ENCODE peak calls at places on chromosomes 3 and 15, in eight cellular contexts. G is stimulated activated CD4-positive, alpha-beta T cell treated with anti-CD3 and anti-CD28 coated beads, Interleukin-4, amount 100 ng/mL, for 24 hours; W is HCT116; E is right cardiac atrium; Y is cardiac muscle cell; C is GM23248; N is Ammon's horn; K is foreskin fibroblast. T is an unnamed sample.
A peak's percentile ranks its signal among the peaks of the same experiment; 100 is the strongest.

GRCh38 chr3:61663728-61664492 is 102.5 kb downstream of the PTPRG start:
- DNase-seq in G (no peak), Y (no peak), K (peak; percentile 94), E (no peak), N (no peak), W (peak; percentile 76), C (peak; percentile 97), T (peak; percentile 16)

GRCh38 chr15:64067564-64068030 is 21.3 kb upstream of the DAPK2 start:
- DNase-seq in K (no peak), G (peak; percentile 76), N (peak; percentile 73), W (no peak), C (peak; percentile 72), Y (peak; percentile 75), E (peak; percentile 72), T (peak; percentile 86)

GRCh38 chr15:88174571-88174970 is 82.0 kb downstream of the NTRK3 start:
- DNase-seq in Y (peak; percentile 72), N (no peak), G (no peak), E (no peak), K (no peak), C (no peak), W (no peak), T (no peak)

GRCh38 chr3:142211034-142211433 is 14.4 kb downstream of the GK5 start:
- DNase-seq in N (peak; percentile 8), G (no peak), K (no peak), W (no peak), C (no peak), Y (peak; percentile 38), E (no peak), T (peak; percentile 67)

GRCh38 chr15:60362318-60363023 is 35.3 kb downstream of the ANXA2 start:
- DNase-seq in G (peak; percentile 58), E (no peak), W (no peak), Y (no peak), C (peak; percentile 95), N (no peak), K (peak; percentile 81), T (no peak)

GRCh38 chr15:77497108-77497737 is 76.5 kb downstream of the HMG20A start:
- DNase-seq in C (peak; percentile 77), E (peak; percentile 94), W (no peak), Y (peak; percentile 35), K (no peak), N (peak; percentile 97), G (no peak), T (peak; percentile 90)

GRCh38 chr3:147030274-147030673 is 376.1 kb downstream of the ZIC4 start:
- DNase-seq in E (no peak), W (no peak), K (no peak), C (no peak), N (no peak), G (no peak), Y (no peak), T (peak; percentile 23)

GRCh38 chr15:96079882-96080281 is 250.6 kb upstream of the NR2F2 start:
- DNase-seq in G (no peak), K (no peak), N (no peak), C (no peak), Y (no peak), E (no peak), W (no peak), T (no peak)

GRCh38 chr3:141410408-141410807 is 42.1 kb downstream of the ZBTB38 start:
- DNase-seq in W (no peak), Y (no peak), G (no peak), N (peak; percentile 88), K (no peak), C (peak; percentile 75), E (peak; percentile 73), T (no peak)

GRCh38 chr3:50233176-50233575 is 2.8 kb upstream of the GNAI2 start:
- DNase-seq in E (no peak), C (no peak), N (no peak), G (no peak), K (no peak), Y (peak; percentile 80), W (no peak), T (peak; percentile 75)

GRCh38 chr15:98689431-98689861 is 41.1 kb downstream of the IGF1R start:
- DNase-seq in K (peak; percentile 48), W (no peak), G (no peak), C (peak; percentile 75), Y (no peak), E (no peak), N (no peak), T (no peak)

GRCh38 chr3:141331370-141332318 is 36.7 kb upstream of the ZBTB38 start:
- DNase-seq in N (no peak), K (peak; percentile 100), G (no peak), W (peak; percentile 8), Y (peak; percentile 23), C (peak; percentile 98), E (peak; percentile 80), T (peak; percentile 51)

GRCh38 chr3:139320551-139321309 is 23.1 kb upstream of the MRPS22 start:
- DNase-seq in Y (no peak), W (no peak), C (no peak), N (no peak), G (no peak), E (no peak), K (no peak), T (no peak)

GRCh38 chr15:30954674-30955073 is 36.8 kb downstream of the MTMR10 start:
- DNase-seq in G (no peak), E (no peak), Y (no peak), K (no peak), W (no peak), C (peak; percentile 9), N (no peak), T (no peak)

GRCh38 chr15:51714911-51715310 is 22.5 kb downstream of the LYSMD2 start:
- DNase-seq in G (no peak), C (no peak), W (no peak), Y (no peak), E (no peak), N (no peak), K (no peak), T (no peak)

GRCh38 chr15:56759450-56759845 is 26.1 kb upstream of the ZNF280D start:
- DNase-seq in C (peak; percentile 96), Y (no peak), K (peak; percentile 91), E (peak; percentile 61), G (no peak), N (peak; percentile 18), W (no peak), T (no peak)

GRCh38 chr3:50333744-50334328 is 5.8 kb upstream of the TUSC2 start:
- DNase-seq in K (peak; percentile 48), G (no peak), E (peak; percentile 83), Y (no peak), W (no peak), N (no peak), C (peak; percentile 91), T (no peak)

GRCh38 chr3:180277036-180277435 is 240.3 kb upstream of the PEX5L start:
- DNase-seq in Y (no peak), G (no peak), W (no peak), N (no peak), K (peak; percentile 1), E (no peak), C (peak; percentile 66), T (no peak)

GRCh38 chr3:17292556-17292955 is 407.8 kb downstream of the PLCL2 start:
- DNase-seq in C (no peak), E (no peak), W (no peak), N (no peak), G (no peak), Y (no peak), K (no peak), T (no peak)

GRCh38 chr15:92069308-92070244 is 216.1 kb downstream of the SLCO3A1 start:
- DNase-seq in Y (no peak), C (peak; percentile 90), W (peak; percentile 39), E (no peak), K (no peak), G (peak; percentile 65), N (no peak), T (no peak)

T was measured in retina.